ENCODE peak calls at places on chromosome 16, in eight cellular contexts. Q, H, E, Y, G, S, T and D are unnamed samples.

GRCh38 chr16:19135896-19136438 is 22.2 kb downstream of the ITPRIPL2 start:
- DNase-seq in Q (no peak), H (no peak), E (no peak), Y (no peak), G (no peak), S (no peak), T (no peak), D (no peak)

GRCh38 chr16:56814537-56815432 is 50.2 kb upstream of the SLC12A3 start:
- DNase-seq in Q (no peak), H (no peak), E (no peak), Y (no peak), G (no peak), S (no peak), T (no peak), D (no peak)

GRCh38 chr16:2212362-2213324 is 2.0 kb upstream of the BRICD5 start:
- DNase-seq in Q (no peak), H (no peak), E (no peak), Y (no peak), G (no peak), S (no peak), T (no peak), D (no peak)

GRCh38 chr16:30030011-30030685 is 923 bp downstream of the TLCD3B start:
- DNase-seq in Q (no peak), H (no peak), E (no peak), Y (no peak), G (no peak), S (no peak), T (no peak), D (no peak)

GRCh38 chr16:72198021-72198420 is 26.1 kb upstream of the PMFBP1 start:
- DNase-seq in Q (no peak), H (no peak), E (no peak), Y (peak; percentile 96), G (peak; percentile 92), S (no peak), T (no peak), D (no peak)

GRCh38 chr16:11677451-11677951 is 9.2 kb downstream of the SNN start:
- DNase-seq in Q (no peak), H (no peak), E (no peak), Y (no peak), G (no peak), S (no peak), T (no peak), D (no peak)

GRCh38 chr16:53504665-53505064 is 1.7 kb upstream of the AKTIP start:
- DNase-seq in Q (no peak), H (no peak), E (no peak), Y (peak; percentile 89), G (no peak), S (no peak), T (no peak), D (peak; percentile 42)

GRCh38 chr16:70432304-70432799 is 6.5 kb downstream of the ST3GAL2 start:
- DNase-seq in Q (no peak), H (no peak), E (no peak), Y (no peak), G (no peak), S (no peak), T (no peak), D (no peak)

GRCh38 chr16:83458612-83459011 is 349.2 kb upstream of the HSBP1 start:
- DNase-seq in Q (no peak), H (no peak), E (no peak), Y (peak; percentile 96), G (no peak), S (no peak), T (no peak), D (no peak)

GRCh38 chr16:10297341-10298006 is 88.4 kb upstream of the ATF7IP2 start:
- DNase-seq in Q (no peak), H (no peak), E (no peak), Y (no peak), G (no peak), S (no peak), T (no peak), D (no peak)

GRCh38 chr16:13529193-13529982 is 390.6 kb upstream of the ERCC4 start:
- DNase-seq in Q (no peak), H (no peak), E (no peak), Y (no peak), G (no peak), S (no peak), T (peak; percentile 29), D (no peak)

GRCh38 chr16:833411-833810 is 32.9 kb upstream of the GNG13 start:
- DNase-seq in Q (no peak), H (no peak), E (no peak), Y (no peak), G (no peak), S (no peak), T (no peak), D (no peak)

GRCh38 chr16:10145636-10146035 is 36.6 kb downstream of the GRIN2A start:
- DNase-seq in Q (no peak), H (no peak), E (no peak), Y (no peak), G (no peak), S (no peak), T (no peak), D (no peak)